ENCODE peak calls at places on chromosomes 5 and 9, in nine cellular contexts. One of them, this sample, is unnamed.

GRCh38 chr9:86061972-86062739 is 37.2 kb downstream of the GOLM1 start:
- DNase-seq in testis: no peak
- DNase-seq in amygdala: no peak
- DNase-seq in activated T-cell treated with anti-CD3 and anti-CD28 coated beads for 1 hour: no peak
- DNase-seq in mammary epithelial cell: no peak
- DNase-seq in stimulated activated CD4-positive, alpha-beta T cell treated with anti-CD3 and anti-CD28 coated beads, Interleukin-4, amount 100 ng/mL, for 1 hour: no peak
- DNase-seq in right atrium auricular region: no peak
- DNase-seq in NCI-H524 treated with DMSO at 0.1 percent for 48 hours: no peak
- DNase-seq in H9: no peak
- DNase-seq in this sample: no peak

GRCh38 chr5:150614651-150615040 is 25.8 kb upstream of the SYNPO start:
- DNase-seq in testis: no peak
- DNase-seq in amygdala: no peak
- DNase-seq in activated T-cell treated with anti-CD3 and anti-CD28 coated beads for 1 hour: no peak
- DNase-seq in mammary epithelial cell: no peak
- DNase-seq in stimulated activated CD4-positive, alpha-beta T cell treated with anti-CD3 and anti-CD28 coated beads, Interleukin-4, amount 100 ng/mL, for 1 hour: no peak
- DNase-seq in right atrium auricular region: no peak
- DNase-seq in NCI-H524 treated with DMSO at 0.1 percent for 48 hours: no peak
- DNase-seq in H9: no peak
- DNase-seq in this sample: no peak

GRCh38 chr9:81497096-81497495 is 192.3 kb downstream of the TLE1 start:
- DNase-seq in testis: no peak
- DNase-seq in amygdala: no peak
- DNase-seq in activated T-cell treated with anti-CD3 and anti-CD28 coated beads for 1 hour: no peak
- DNase-seq in mammary epithelial cell: no peak
- DNase-seq in stimulated activated CD4-positive, alpha-beta T cell treated with anti-CD3 and anti-CD28 coated beads, Interleukin-4, amount 100 ng/mL, for 1 hour: no peak
- DNase-seq in right atrium auricular region: no peak
- DNase-seq in NCI-H524 treated with DMSO at 0.1 percent for 48 hours: no peak
- DNase-seq in H9: no peak
- DNase-seq in this sample: no peak

GRCh38 chr9:127083133-127083532 is 39.3 kb downstream of the ANGPTL2 start:
- DNase-seq in testis: no peak
- DNase-seq in amygdala: no peak
- DNase-seq in activated T-cell treated with anti-CD3 and anti-CD28 coated beads for 1 hour: no peak
- DNase-seq in mammary epithelial cell: no peak
- DNase-seq in stimulated activated CD4-positive, alpha-beta T cell treated with anti-CD3 and anti-CD28 coated beads, Interleukin-4, amount 100 ng/mL, for 1 hour: no peak
- DNase-seq in right atrium auricular region: no peak
- DNase-seq in NCI-H524 treated with DMSO at 0.1 percent for 48 hours: peak; percentile 28
- DNase-seq in H9: no peak
- DNase-seq in this sample: no peak

GRCh38 chr5:173464813-173465212 is 136.6 kb upstream of the STC2 start:
- DNase-seq in testis: no peak
- DNase-seq in amygdala: no peak
- DNase-seq in activated T-cell treated with anti-CD3 and anti-CD28 coated beads for 1 hour: no peak
- DNase-seq in mammary epithelial cell: no peak
- DNase-seq in stimulated activated CD4-positive, alpha-beta T cell treated with anti-CD3 and anti-CD28 coated beads, Interleukin-4, amount 100 ng/mL, for 1 hour: no peak
- DNase-seq in right atrium auricular region: no peak
- DNase-seq in NCI-H524 treated with DMSO at 0.1 percent for 48 hours: no peak
- DNase-seq in H9: no peak
- DNase-seq in this sample: no peak

GRCh38 chr5:980941-981340 is 27.7 kb upstream of the NKD2 start:
- DNase-seq in testis: no peak
- DNase-seq in amygdala: no peak
- DNase-seq in activated T-cell treated with anti-CD3 and anti-CD28 coated beads for 1 hour: no peak
- DNase-seq in mammary epithelial cell: peak; percentile 24
- DNase-seq in stimulated activated CD4-positive, alpha-beta T cell treated with anti-CD3 and anti-CD28 coated beads, Interleukin-4, amount 100 ng/mL, for 1 hour: no peak
- DNase-seq in right atrium auricular region: no peak
- DNase-seq in NCI-H524 treated with DMSO at 0.1 percent for 48 hours: no peak
- DNase-seq in H9: no peak
- DNase-seq in this sample: no peak

GRCh38 chr9:22114956-22115355 is 105.9 kb upstream of the CDKN2B start:
- DNase-seq in testis: no peak
- DNase-seq in amygdala: no peak
- DNase-seq in activated T-cell treated with anti-CD3 and anti-CD28 coated beads for 1 hour: no peak
- DNase-seq in mammary epithelial cell: no peak
- DNase-seq in stimulated activated CD4-positive, alpha-beta T cell treated with anti-CD3 and anti-CD28 coated beads, Interleukin-4, amount 100 ng/mL, for 1 hour: no peak
- DNase-seq in right atrium auricular region: no peak
- DNase-seq in NCI-H524 treated with DMSO at 0.1 percent for 48 hours: no peak
- DNase-seq in H9: no peak
- DNase-seq in this sample: no peak

GRCh38 chr9:91187965-91188344 is 173.8 kb downstream of the AUH start:
- DNase-seq in testis: no peak
- DNase-seq in amygdala: no peak
- DNase-seq in activated T-cell treated with anti-CD3 and anti-CD28 coated beads for 1 hour: no peak
- DNase-seq in mammary epithelial cell: peak; percentile 27
- DNase-seq in stimulated activated CD4-positive, alpha-beta T cell treated with anti-CD3 and anti-CD28 coated beads, Interleukin-4, amount 100 ng/mL, for 1 hour: no peak
- DNase-seq in right atrium auricular region: peak; percentile 57
- DNase-seq in NCI-H524 treated with DMSO at 0.1 percent for 48 hours: no peak
- DNase-seq in H9: no peak
- DNase-seq in this sample: no peak

GRCh38 chr5:56306433-56307150 is 73.5 kb upstream of the ANKRD55 start:
- DNase-seq in testis: no peak
- DNase-seq in amygdala: no peak
- DNase-seq in activated T-cell treated with anti-CD3 and anti-CD28 coated beads for 1 hour: no peak
- DNase-seq in mammary epithelial cell: no peak
- DNase-seq in stimulated activated CD4-positive, alpha-beta T cell treated with anti-CD3 and anti-CD28 coated beads, Interleukin-4, amount 100 ng/mL, for 1 hour: no peak
- DNase-seq in right atrium auricular region: no peak
- DNase-seq in NCI-H524 treated with DMSO at 0.1 percent for 48 hours: no peak
- DNase-seq in H9: no peak
- DNase-seq in this sample: no peak

GRCh38 chr9:21994996-21995651 is 533 bp downstream of the CDKN2B-AS1 start:
- DNase-seq in testis: peak; percentile 76
- DNase-seq in amygdala: no peak
- DNase-seq in activated T-cell treated with anti-CD3 and anti-CD28 coated beads for 1 hour: peak; percentile 54
- DNase-seq in mammary epithelial cell: peak; percentile 80
- DNase-seq in stimulated activated CD4-positive, alpha-beta T cell treated with anti-CD3 and anti-CD28 coated beads, Interleukin-4, amount 100 ng/mL, for 1 hour: peak; percentile 61
- DNase-seq in right atrium auricular region: peak; percentile 66
- DNase-seq in NCI-H524 treated with DMSO at 0.1 percent for 48 hours: no peak
- DNase-seq in H9: peak; percentile 76
- DNase-seq in this sample: no peak

GRCh38 chr5:24539625-24540024 is 105.2 kb downstream of the CDH10 start:
- DNase-seq in testis: no peak
- DNase-seq in amygdala: no peak
- DNase-seq in activated T-cell treated with anti-CD3 and anti-CD28 coated beads for 1 hour: no peak
- DNase-seq in mammary epithelial cell: no peak
- DNase-seq in stimulated activated CD4-positive, alpha-beta T cell treated with anti-CD3 and anti-CD28 coated beads, Interleukin-4, amount 100 ng/mL, for 1 hour: no peak
- DNase-seq in right atrium auricular region: no peak
- DNase-seq in NCI-H524 treated with DMSO at 0.1 percent for 48 hours: no peak
- DNase-seq in H9: no peak
- DNase-seq in this sample: no peak

GRCh38 chr5:124310453-124310852 is 436.0 kb downstream of the ZNF608 start:
- DNase-seq in testis: no peak
- DNase-seq in amygdala: no peak
- DNase-seq in activated T-cell treated with anti-CD3 and anti-CD28 coated beads for 1 hour: no peak
- DNase-seq in mammary epithelial cell: no peak
- DNase-seq in stimulated activated CD4-positive, alpha-beta T cell treated with anti-CD3 and anti-CD28 coated beads, Interleukin-4, amount 100 ng/mL, for 1 hour: no peak
- DNase-seq in right atrium auricular region: no peak
- DNase-seq in NCI-H524 treated with DMSO at 0.1 percent for 48 hours: no peak
- DNase-seq in H9: no peak
- DNase-seq in this sample: no peak

GRCh38 chr5:146051678-146052077 is 53.7 kb downstream of the PLAC8L1 start:
- DNase-seq in testis: no peak
- DNase-seq in amygdala: no peak
- DNase-seq in activated T-cell treated with anti-CD3 and anti-CD28 coated beads for 1 hour: no peak
- DNase-seq in mammary epithelial cell: no peak
- DNase-seq in stimulated activated CD4-positive, alpha-beta T cell treated with anti-CD3 and anti-CD28 coated beads, Interleukin-4, amount 100 ng/mL, for 1 hour: no peak
- DNase-seq in right atrium auricular region: no peak
- DNase-seq in NCI-H524 treated with DMSO at 0.1 percent for 48 hours: no peak
- DNase-seq in H9: no peak
- DNase-seq in this sample: no peak

GRCh38 chr9:94912700-94913249 is 186.3 kb downstream of the AOPEP start:
- DNase-seq in testis: no peak
- DNase-seq in amygdala: no peak
- DNase-seq in activated T-cell treated with anti-CD3 and anti-CD28 coated beads for 1 hour: no peak
- DNase-seq in mammary epithelial cell: peak; percentile 67
- DNase-seq in stimulated activated CD4-positive, alpha-beta T cell treated with anti-CD3 and anti-CD28 coated beads, Interleukin-4, amount 100 ng/mL, for 1 hour: no peak
- DNase-seq in right atrium auricular region: peak; percentile 54
- DNase-seq in NCI-H524 treated with DMSO at 0.1 percent for 48 hours: no peak
- DNase-seq in H9: no peak
- DNase-seq in this sample: no peak